ENCODE peak calls at places on chromosomes 11 and 22, in four cellular contexts. Y, S, O and C are unnamed samples.

GRCh38 chr11:102244681-102245409 is 72.4 kb upstream of the BIRC3 start:
- DNase-seq in O (peak), S (peak), Y (no peak), C (no peak)

GRCh38 chr22:42357634-42358296 is 74.4 kb downstream of the NFAM1 start:
- DNase-seq in S (no peak), O (peak), Y (peak), C (peak)

GRCh38 chr11:108886608-108887007 is 221.7 kb downstream of the DDX10 start:
- DNase-seq in O (no peak), Y (no peak), S (peak), C (no peak)

GRCh38 chr22:20881231-20881630 is 22.4 kb downstream of the SNAP29 start:
- DNase-seq in Y (peak), O (peak), S (peak), C (no peak)

GRCh38 chr11:99920956-99921355 is 766.1 kb upstream of the ARHGAP42 start:
- DNase-seq in O (no peak), S (no peak), Y (no peak), C (no peak)

GRCh38 chr22:22920104-22920654 is 32.6 kb downstream of the IGLL5 start:
- DNase-seq in S (no peak), O (no peak), Y (no peak), C (no peak)

GRCh38 chr11:94128746-94129504 is at the start of gene PANX1:
- DNase-seq in Y (peak), S (peak), O (peak), C (peak)

GRCh38 chr11:59437770-59438169 is 1.5 kb downstream of the OR5A1 start:
- DNase-seq in Y (no peak), O (no peak), S (no peak), C (no peak)

GRCh38 chr22:35677460-35678187 is 29.4 kb downstream of the APOL6 start:
- DNase-seq in Y (no peak), O (no peak), S (no peak), C (no peak)

GRCh38 chr22:18091478-18091877 is 13.7 kb downstream of the PEX26 start:
- DNase-seq in O (no peak), Y (no peak), S (peak), C (no peak)

GRCh38 chr22:18088825-18089568 is 11.2 kb downstream of the PEX26 start:
- DNase-seq in Y (peak), O (no peak), S (no peak), C (no peak)

GRCh38 chr22:18093661-18094060 is 15.9 kb downstream of the PEX26 start:
- DNase-seq in O (no peak), S (no peak), Y (no peak), C (no peak)

GRCh38 chr22:18090286-18090685 is 12.5 kb downstream of the PEX26 start:
- DNase-seq in Y (no peak), O (no peak), S (no peak), C (no peak)

GRCh38 chr22:18091916-18092526 is 14.2 kb downstream of the PEX26 start:
- DNase-seq in Y (peak), O (no peak), S (peak), C (peak)
- H3K4me3 ChIP-seq in Y (no peak), O (no peak), S (peak), C (peak)

GRCh38 chr11:62556102-62556871 is 9.7 kb upstream of the AHNAK start:
- DNase-seq in S (peak), Y (peak), O (peak), C (peak)
- H3K4me3 ChIP-seq in S (peak), Y (no peak), O (peak), C (no peak)

GRCh38 chr11:35651263-35651662 is 11.3 kb upstream of the TRIM44 start:
- DNase-seq in Y (no peak), O (no peak), S (no peak), C (no peak)

GRCh38 chr11:35650467-35650866 is 12.1 kb upstream of the TRIM44 start:
- DNase-seq in Y (no peak), S (no peak), O (no peak), C (no peak)

GRCh38 chr11:35658028-35658948 is 4.3 kb upstream of the TRIM44 start:
- DNase-seq in Y (no peak), S (no peak), O (no peak), C (no peak)

GRCh38 chr11:35655856-35656255 is 6.7 kb upstream of the TRIM44 start:
- DNase-seq in O (no peak), S (no peak), Y (no peak), C (no peak)

DNA sequence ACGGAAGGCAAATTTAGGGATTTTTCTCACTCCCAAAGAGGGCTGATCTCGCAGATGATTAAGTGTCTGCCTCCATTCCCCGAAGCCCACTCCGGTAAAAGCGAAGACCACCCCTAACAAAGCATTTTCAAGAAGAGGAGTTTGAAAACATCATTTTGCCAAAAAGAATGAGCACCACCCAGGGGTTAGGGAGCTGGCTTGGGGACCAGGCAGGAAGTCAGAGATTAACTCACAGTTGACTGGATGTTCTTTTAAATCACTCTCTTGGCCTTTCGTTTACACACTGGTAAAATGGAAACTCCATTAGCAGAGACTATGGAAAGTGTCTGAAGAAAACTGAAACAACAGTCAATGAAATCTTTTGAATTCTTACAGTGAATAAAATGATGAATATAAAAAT is 7.9 kb upstream of the TRIM44 start:
- DNase-seq in Y (no peak), S (no peak), O (no peak), C (no peak)
- H3K4me3 ChIP-seq in Y (no peak), S (no peak), O (no peak), C (no peak)

GRCh38 chr22:30802202-30803166 is 107.8 kb downstream of the OSBP2 start:
- DNase-seq in Y (peak), O (peak), S (peak), C (peak)
- H3K4me3 ChIP-seq in Y (no peak), O (peak), S (peak), C (peak)

GRCh38 chr22:44182591-44183588 is 2.2 kb downstream of the PARVG start:
- DNase-seq in O (no peak), S (no peak), Y (peak), C (peak)

GRCh38 chr22:44180706-44181032 is at the start of gene PARVG:
- DNase-seq in Y (no peak), S (no peak), O (no peak), C (no peak)

GRCh38 chr22:44181033-44181911 is 547 bp downstream of the PARVG start:
- DNase-seq in Y (peak), S (no peak), O (no peak), C (no peak)

GRCh38 chr22:44179989-44180705 is 578 bp upstream of the PARVG start:
- DNase-seq in O (no peak), S (no peak), Y (no peak), C (no peak)

DNA sequence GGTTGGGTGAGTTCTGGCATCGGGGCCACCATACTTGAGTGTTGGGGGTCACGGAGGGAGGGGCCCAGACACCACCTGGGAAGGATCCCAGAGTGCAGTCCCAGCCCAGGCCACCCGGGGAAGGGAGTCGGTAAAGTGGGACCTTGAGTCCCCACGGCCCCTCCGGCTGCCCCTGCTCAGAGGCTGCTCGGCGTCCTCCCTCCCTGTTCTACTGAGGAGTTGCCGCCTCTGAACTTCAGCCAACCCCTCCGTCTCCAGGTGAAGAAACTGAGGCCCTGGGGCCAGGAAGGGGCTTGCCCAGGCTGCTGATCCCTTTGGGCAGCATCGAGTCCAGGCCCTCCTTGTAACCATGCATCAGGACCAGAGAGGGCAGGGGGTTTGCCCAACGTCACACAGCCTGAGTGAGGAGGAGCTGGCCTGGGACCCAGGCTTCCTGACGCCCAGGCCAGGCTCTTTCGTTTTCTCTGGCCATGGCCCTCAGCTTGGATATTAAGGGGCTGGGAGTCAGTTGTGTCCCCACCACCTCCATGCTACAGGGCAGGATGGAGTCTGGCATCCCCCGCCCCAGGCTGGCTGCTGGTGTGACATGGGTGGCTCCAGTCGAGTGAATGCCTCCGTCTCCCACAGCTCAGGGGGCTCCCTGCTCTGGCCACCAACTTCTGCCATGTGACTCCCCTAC is 1.3 kb downstream of the PARVG start:
- DNase-seq in Y (no peak), S (no peak), O (no peak), C (no peak)
- H3K4me3 ChIP-seq in Y (no peak), S (no peak), O (no peak), C (peak)

GRCh38 chr22:29314537-29315285 is 786 bp downstream of the RASL10A start:
- DNase-seq in Y (no peak), S (no peak), O (no peak), C (no peak)
- H3K4me3 ChIP-seq in Y (no peak), S (no peak), O (no peak), C (peak)

GRCh38 chr22:28222571-28222970 is 303.5 kb upstream of the PITPNB start:
- DNase-seq in O (no peak), S (no peak), Y (no peak), C (no peak)
- H3K4me3 ChIP-seq in O (no peak), S (no peak), Y (no peak), C (no peak)

DNA sequence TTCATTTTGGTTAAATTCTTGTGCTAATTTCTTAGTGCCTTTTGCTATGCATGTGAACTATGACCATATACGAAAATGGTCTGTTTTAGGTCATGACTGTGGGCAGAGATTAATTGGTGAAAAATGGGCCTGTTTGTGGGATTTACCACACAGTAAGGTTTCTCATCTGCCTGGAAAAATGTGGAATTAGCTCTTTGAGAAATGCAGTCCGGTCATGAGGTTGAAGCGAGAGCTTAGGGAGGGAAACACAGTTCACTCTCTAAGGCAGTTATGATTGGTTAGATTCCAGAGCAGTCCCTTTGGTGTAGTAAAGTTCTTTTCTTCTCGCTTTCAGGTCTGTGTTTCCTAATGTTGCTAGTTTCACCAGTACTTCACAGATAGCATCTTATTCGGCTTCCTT is 1.2 kb upstream of the PDE3B start:
- DNase-seq in O (no peak), Y (no peak), S (no peak), C (no peak)
- H3K4me3 ChIP-seq in O (no peak), Y (no peak), S (no peak), C (no peak)

GRCh38 chr11:78429209-78429608 is 11.6 kb upstream of the GAB2 start:
- DNase-seq in O (no peak), Y (no peak), S (no peak), C (no peak)
- H3K4me3 ChIP-seq in O (no peak), Y (no peak), S (no peak), C (no peak)

GRCh38 chr11:12075291-12075690 is 35.1 kb upstream of the MICAL2 start:
- DNase-seq in S (no peak), Y (no peak), O (no peak), C (no peak)
- H3K4me3 ChIP-seq in S (no peak), Y (no peak), O (no peak), C (no peak)